ENCODE peak calls at places on chromosomes 11 and 22, in eight cellular contexts. C is right atrium auricular region, I is cerebellum, N is H54, S is GM10248, P is NCI-H1694, K is RWPE1, U is HFFc6. T is an unnamed sample.

GRCh38 chr11:36222755-36223635 is 66.2 kb downstream of the COMMD9 start:
- DNase-seq in C (no peak), N (no peak), I (no peak), K (no peak), S (no peak), P (no peak), U (no peak), T (no peak)

GRCh38 chr11:76830639-76831312 is 29.9 kb upstream of the ACER3 start:
- DNase-seq in I (peak), N (no peak), K (peak), P (peak), U (peak), S (no peak), C (no peak), T (no peak)

GRCh38 chr11:10050561-10050960 is 243.5 kb downstream of the SBF2 start:
- DNase-seq in K (peak), S (no peak), P (no peak), N (no peak), U (peak), C (no peak), I (no peak), T (no peak)

GRCh38 chr11:99423435-99423983 is 402.8 kb downstream of the CNTN5 start:
- DNase-seq in N (no peak), K (no peak), P (no peak), S (no peak), C (no peak), I (no peak), U (no peak), T (no peak)

GRCh38 chr11:65439331-65440181 is 17.0 kb downstream of the NEAT1 start:
- DNase-seq in U (no peak), K (no peak), C (peak), P (no peak), N (no peak), S (no peak), I (no peak), T (no peak)

GRCh38 chr11:85809881-85810280 is 1.1 kb downstream of the SYTL2 start:
- DNase-seq in C (no peak), I (peak), P (no peak), N (no peak), S (no peak), K (no peak), U (peak), T (no peak)

GRCh38 chr22:22709719-22710445 is 65.5 kb downstream of the GGTLC2 start:
- DNase-seq in S (no peak), U (no peak), K (no peak), C (peak), P (peak), I (no peak), N (no peak), T (no peak)

GRCh38 chr22:39194098-39194497 is 41.6 kb upstream of the CBX7 start:
- DNase-seq in I (no peak), C (no peak), S (no peak), N (no peak), K (no peak), P (no peak), U (no peak), T (no peak)

GRCh38 chr11:35042265-35042664 is 96.7 kb upstream of the CD44 start:
- DNase-seq in S (no peak), U (no peak), I (no peak), N (no peak), C (no peak), P (no peak), K (no peak), T (no peak)

GRCh38 chr11:82003671-82004148 is 730.0 kb downstream of the FAM181B start:
- DNase-seq in P (no peak), S (no peak), K (peak), I (no peak), C (no peak), N (no peak), U (no peak), T (no peak)

GRCh38 chr22:48629631-48630443 is 1197.8 kb downstream of the BRD1 start:
- DNase-seq in U (no peak), I (no peak), C (no peak), N (no peak), K (no peak), S (no peak), P (no peak), T (no peak)

GRCh38 chr11:76790251-76790650 is 7.1 kb downstream of the TSKU start:
- DNase-seq in N (no peak), C (no peak), P (no peak), U (no peak), S (no peak), K (no peak), I (no peak), T (no peak)

GRCh38 chr11:104352036-104352435 is 188.1 kb upstream of the PDGFD start:
- DNase-seq in P (no peak), N (no peak), S (no peak), K (no peak), I (no peak), C (no peak), U (no peak), T (no peak)

GRCh38 chr11:30585892-30586250 is 282 bp downstream of the MPPED2 start:
- DNase-seq in P (no peak), N (no peak), U (no peak), C (no peak), S (peak), I (peak), K (no peak), T (no peak)